ENCODE peak calls at places on chromosomes 3 and 15, in ten cellular contexts. A is heart right ventricle; L is CD8-positive, alpha-beta T cell; B is hepatocyte; C is HepG2; W is cardiac muscle cell; E is epithelial cell of esophagus; Z is astrocyte of the spinal cord; R is stomach; F is mammary epithelial cell. K is an unnamed sample.

GRCh38 chr3:55668359-55668758 is 181.3 kb upstream of the WNT5A start:
- DNase-seq in W (no peak), L (no peak), F (no peak), R (no peak), E (no peak), Z (peak), A (no peak), C (no peak), B (no peak), K (no peak)

GRCh38 chr3:61061092-61061723 is 190.0 kb downstream of the FHIT start:
- DNase-seq in C (peak), L (no peak), B (no peak), Z (no peak), R (no peak), W (no peak), E (peak), F (no peak), A (no peak), K (no peak)

GRCh38 chr15:39979606-39980005 is 45.7 kb downstream of the EIF2AK4 start:
- DNase-seq in C (no peak), E (no peak), R (no peak), F (no peak), L (no peak), W (no peak), B (no peak), Z (no peak), A (no peak), K (no peak)

GRCh38 chr15:42147431-42147735 is 9.1 kb downstream of the PLA2G4F start:
- DNase-seq in A (no peak), R (no peak), C (no peak), L (no peak), W (no peak), B (no peak), E (no peak), Z (no peak), F (no peak), K (no peak)

GRCh38 chr3:101638262-101638745 is 38.6 kb downstream of the ZBTB11 start:
- DNase-seq in A (no peak), B (peak), F (no peak), C (peak), R (no peak), E (no peak), L (no peak), W (peak), Z (peak), K (no peak)

GRCh38 chr3:4898454-4899313 is 80.6 kb upstream of the BHLHE40 start:
- DNase-seq in F (peak), B (no peak), A (no peak), R (no peak), E (no peak), L (no peak), Z (peak), C (no peak), W (no peak), K (no peak)

GRCh38 chr3:174957081-174957480 is 97.9 kb downstream of the NAALADL2 start:
- DNase-seq in A (no peak), E (peak), F (no peak), W (no peak), R (no peak), B (no peak), C (no peak), L (no peak), Z (peak), K (no peak)

GRCh38 chr3:27681249-27681748 is 40.8 kb downstream of the EOMES start:
- DNase-seq in W (peak), Z (peak), A (peak), C (peak), F (peak), L (peak), R (no peak), B (peak), E (peak), K (peak)

GRCh38 chr3:194161181-194162045 is 25.5 kb downstream of the HES1 start:
- DNase-seq in E (peak), C (peak), R (peak), A (no peak), L (no peak), B (peak), F (peak), W (no peak), Z (no peak), K (no peak)

GRCh38 chr15:35751421-35752133 is 205.6 kb upstream of the DPH6 start:
- DNase-seq in C (peak), W (peak), A (peak), F (peak), E (peak), Z (peak), L (no peak), R (peak), B (peak), K (peak)

GRCh38 chr3:159830523-159831151 is 158.0 kb upstream of the IL12A start:
- DNase-seq in B (no peak), A (no peak), W (no peak), C (no peak), L (no peak), F (peak), E (no peak), R (no peak), Z (no peak), K (no peak)

GRCh38 chr3:64888840-64889239 is 201.0 kb upstream of the ADAMTS9 start:
- DNase-seq in C (no peak), L (no peak), R (no peak), E (no peak), A (no peak), W (no peak), B (no peak), Z (no peak), F (no peak), K (no peak)

GRCh38 chr15:89672221-89673161 is 6.7 kb downstream of the PLIN1 start:
- DNase-seq in L (no peak), B (no peak), Z (peak), C (no peak), R (no peak), W (no peak), A (no peak), F (no peak), E (no peak), K (no peak)

GRCh38 chr15:85716261-85716660 is 78.5 kb downstream of the KLHL25 start:
- DNase-seq in C (no peak), Z (no peak), E (no peak), L (no peak), A (no peak), W (peak), F (no peak), R (no peak), B (no peak), K (no peak)

GRCh38 chr15:44574734-44575133 is 37.8 kb downstream of the EIF3J start:
- DNase-seq in L (no peak), E (no peak), B (no peak), R (no peak), A (no peak), F (no peak), C (no peak), W (no peak), Z (no peak), K (no peak)

GRCh38 chr3:144128117-144128892 is 156.7 kb downstream of the DIPK2A start:
- DNase-seq in A (no peak), B (no peak), C (no peak), Z (no peak), W (no peak), F (no peak), L (no peak), R (no peak), E (peak), K (no peak)

GRCh38 chr3:33364531-33365128 is 75.6 kb downstream of the UBP1 start:
- DNase-seq in E (no peak), F (no peak), C (no peak), W (no peak), R (no peak), A (no peak), B (no peak), Z (peak), L (no peak), K (peak)

GRCh38 chr3:71397046-71397445 is 186.5 kb downstream of the FOXP1 start:
- DNase-seq in R (no peak), W (peak), E (peak), B (peak), Z (peak), A (peak), F (no peak), L (no peak), C (peak), K (no peak)

GRCh38 chr3:159783780-159784747 is 204.6 kb upstream of the IL12A start:
- DNase-seq in C (no peak), A (no peak), L (no peak), Z (no peak), R (no peak), W (no peak), F (peak), E (peak), B (no peak), K (no peak)

GRCh38 chr3:36907911-36908646 is 36.8 kb downstream of the TRANK1 start:
- DNase-seq in E (peak), A (peak), C (peak), Z (peak), R (peak), F (peak), L (peak), B (no peak), W (no peak), K (no peak)

GRCh38 chr15:28132524-28133275 is 33.6 kb upstream of the OCA2 start:
- DNase-seq in B (no peak), E (no peak), C (no peak), Z (no peak), L (no peak), R (no peak), A (no peak), W (no peak), F (no peak), K (no peak)

GRCh38 chr3:165206454-165207266 is 10.5 kb upstream of the SLITRK3 start:
- DNase-seq in A (peak), L (no peak), R (peak), E (peak), F (peak), B (peak), Z (peak), C (peak), W (peak), K (peak)

GRCh38 chr15:76177491-76178040 is 117.8 kb downstream of the TMEM266 start:
- DNase-seq in C (peak), L (no peak), A (peak), E (peak), R (no peak), F (peak), B (no peak), Z (no peak), W (no peak), K (peak)

GRCh38 chr15:28930476-28931291 is 44.9 kb downstream of the APBA2 start:
- DNase-seq in R (no peak), L (no peak), Z (no peak), F (no peak), E (no peak), A (no peak), B (no peak), W (no peak), C (no peak), K (no peak)

GRCh38 chr3:184336484-184337230 is 743 bp upstream of the FAM131A start:
- DNase-seq in C (peak), L (no peak), E (peak), F (peak), Z (peak), A (peak), R (peak), W (peak), B (peak), K (no peak)

GRCh38 chr3:176839447-176839846 is 357.8 kb downstream of the TBL1XR1 start:
- DNase-seq in C (no peak), Z (no peak), L (no peak), F (no peak), E (no peak), A (no peak), R (no peak), B (no peak), W (no peak), K (no peak)

GRCh38 chr3:40920041-40920440 is 279.3 kb upstream of the CTNNB1 start:
- DNase-seq in A (no peak), L (no peak), Z (peak), R (no peak), W (no peak), B (no peak), C (no peak), E (peak), F (peak), K (no peak)

GRCh38 chr15:72047020-72047419 is 70.9 kb downstream of the MYO9A start:
- DNase-seq in B (no peak), E (peak), L (no peak), R (no peak), A (no peak), W (no peak), F (peak), C (no peak), Z (peak), K (no peak)

DNA sequence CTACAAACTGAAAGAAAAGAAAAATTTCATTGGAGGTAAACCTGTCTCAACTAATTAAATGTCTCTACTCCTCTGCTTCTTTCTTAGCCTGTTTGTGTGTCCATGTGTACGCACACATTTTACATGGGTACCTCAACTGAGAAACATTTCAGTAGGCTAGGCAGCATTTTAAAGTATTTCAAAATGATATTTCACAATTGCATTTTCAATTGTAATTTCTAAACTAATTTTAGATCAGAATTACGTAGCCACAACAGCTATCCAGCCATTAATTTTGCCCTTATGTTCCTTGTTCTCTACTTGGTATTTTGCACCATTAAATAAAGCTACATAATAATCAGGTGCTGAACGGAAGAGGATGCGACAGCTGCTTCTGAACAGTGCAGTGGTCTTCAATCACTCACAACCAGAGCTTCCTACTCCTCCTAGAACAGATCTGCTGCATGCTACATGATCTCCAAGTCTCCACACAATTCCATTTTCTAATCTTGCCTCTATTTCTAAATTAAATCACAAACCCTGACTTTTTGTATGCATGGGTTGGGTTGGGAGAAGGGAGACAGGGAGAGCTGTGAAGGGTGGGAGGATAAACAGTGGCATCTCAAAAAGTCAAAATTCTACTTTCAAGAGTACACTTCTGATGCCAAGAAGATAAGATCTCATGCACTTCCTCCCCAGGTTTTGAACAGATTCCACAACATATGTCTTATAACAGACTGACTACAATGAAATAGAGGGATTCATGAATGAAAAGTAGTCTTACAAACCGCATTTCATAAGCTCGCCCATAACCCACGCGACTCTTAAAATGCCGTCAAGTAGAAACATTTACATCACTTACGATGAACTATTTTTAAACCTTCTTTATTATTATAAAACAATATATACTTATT is 57.4 kb downstream of the CHSY1 start:
- DNase-seq in W (no peak), R (no peak), A (no peak), L (no peak), C (no peak), F (no peak), B (no peak), E (no peak), Z (no peak), K (no peak)
- H3K4me3 ChIP-seq in W (no peak), R (no peak), A (no peak), L (no peak), C (no peak), F (no peak), B (no peak), E (no peak), Z (no peak), K (no peak)

DNA sequence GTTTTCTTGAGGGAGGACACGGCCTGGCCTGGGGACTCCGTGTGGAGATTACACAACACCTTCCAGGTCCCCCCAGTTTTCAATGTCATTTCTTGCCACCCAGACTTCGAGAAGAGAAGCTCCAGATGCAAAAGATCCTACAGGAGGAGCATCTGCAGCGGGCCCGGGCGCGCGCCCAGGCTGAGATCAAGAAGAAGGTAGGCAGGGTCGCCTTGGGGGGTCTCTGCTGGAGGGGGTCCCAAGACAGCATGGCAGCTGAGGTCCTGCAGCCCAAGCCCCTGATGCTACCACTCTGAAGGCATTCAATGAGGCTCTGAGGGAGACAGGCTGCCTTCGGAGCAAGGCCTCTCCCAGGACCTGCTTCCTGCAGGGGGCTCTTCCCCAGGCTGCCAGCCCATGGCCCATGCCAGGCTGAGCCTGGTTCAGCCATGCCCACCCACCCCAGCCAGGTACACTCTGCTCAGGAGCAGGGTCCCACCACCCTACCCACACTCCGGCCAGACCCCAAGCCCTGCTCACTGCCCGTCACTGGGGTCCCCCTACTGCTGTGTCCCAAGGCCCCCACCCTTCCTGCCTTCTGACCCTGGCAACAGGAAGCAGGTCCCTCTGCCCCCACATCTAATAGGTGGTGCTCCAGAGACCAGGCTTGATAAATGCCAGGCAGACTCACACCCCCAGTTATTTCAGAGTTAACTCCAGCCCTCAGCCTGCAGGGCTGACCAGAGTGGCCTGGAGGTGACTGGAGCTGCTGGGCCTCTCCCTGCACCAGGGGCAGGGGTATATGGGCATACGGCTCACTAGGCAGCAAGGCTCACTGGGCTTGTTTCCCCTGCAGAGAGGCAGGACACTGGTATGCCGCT is 40.0 kb downstream of the ZXDC start:
- DNase-seq in C (no peak), F (no peak), L (no peak), E (no peak), Z (no peak), B (no peak), A (no peak), R (peak), W (no peak), K (no peak)
- TF ChIP-seq CTCF in C (no peak), F (no peak), L (no peak), E (no peak), Z (no peak), B (no peak), A (no peak), R (no peak), W (no peak), K (no peak)

DNA sequence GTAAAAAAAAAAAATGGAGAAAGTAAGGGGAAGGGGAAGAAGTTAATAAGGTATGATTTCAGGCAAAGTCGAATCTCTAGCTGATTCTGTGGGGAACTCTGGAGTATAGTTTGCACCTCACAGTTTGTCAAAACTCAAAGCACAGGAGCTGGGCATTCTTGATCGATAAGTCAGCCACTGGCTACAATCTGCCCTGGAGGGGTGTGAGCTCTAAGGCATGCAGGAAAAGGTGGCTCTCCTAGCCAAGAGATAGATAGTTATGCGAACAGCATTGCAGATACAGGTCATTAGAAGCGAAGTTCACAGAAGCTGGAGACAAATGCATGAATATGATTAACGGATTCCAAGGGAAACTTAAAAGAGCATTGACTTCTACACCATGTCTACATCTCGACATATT is 952.6 kb downstream of the AGBL1 start:
- DNase-seq in A (no peak), L (no peak), B (no peak), C (no peak), Z (no peak), F (peak), E (peak), R (no peak), W (no peak), K (no peak)
- H3K4me3 ChIP-seq in A (no peak), L (no peak), B (no peak), C (no peak), Z (no peak), F (peak), E (no peak), R (no peak), W (no peak), K (no peak)

DNA sequence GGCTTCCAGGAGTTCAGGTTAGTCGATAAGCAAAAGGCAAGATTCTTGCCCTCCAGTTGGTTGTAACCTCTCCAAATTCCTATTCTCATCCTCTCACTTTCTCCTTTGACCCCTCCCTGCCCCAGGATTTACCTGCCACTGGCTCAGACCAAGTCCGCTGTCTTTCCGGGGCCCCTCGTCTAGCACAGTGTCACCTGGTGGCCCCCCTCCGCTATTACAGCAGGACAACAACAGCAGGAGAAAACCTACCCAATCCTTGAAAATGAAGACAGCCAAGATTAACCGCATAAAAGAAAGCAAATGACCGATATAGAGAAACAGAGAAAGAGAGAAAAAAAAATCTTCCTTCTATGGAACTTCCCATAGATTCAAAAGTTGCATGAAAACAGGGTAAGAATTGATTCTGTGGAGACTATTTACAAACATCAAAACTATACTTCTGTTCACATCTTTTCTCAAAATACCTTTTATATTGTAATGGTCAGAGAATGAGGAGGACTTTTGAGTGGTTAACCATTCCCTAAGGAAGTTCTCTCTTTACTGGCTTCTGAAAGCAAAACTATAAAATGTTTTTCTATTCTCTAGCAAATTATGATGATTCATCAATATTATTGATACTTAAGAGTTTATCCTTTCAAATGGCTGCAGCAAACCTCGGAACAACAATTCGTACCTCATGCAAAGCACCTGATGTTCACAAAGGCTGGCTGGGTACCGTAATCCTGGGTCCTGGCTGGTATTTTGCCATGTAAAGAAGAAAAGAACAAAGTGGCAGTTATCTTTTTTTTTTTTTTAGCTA is 10.0 kb upstream of the ST8SIA2 start:
- DNase-seq in E (no peak), A (no peak), C (peak), R (no peak), L (no peak), B (peak), W (peak), F (no peak), Z (no peak), K (no peak)
- TF ChIP-seq CTCF in E (peak), A (peak), C (peak), R (peak), L (peak), B (peak), W (peak), F (peak), Z (peak), K (peak)

DNA sequence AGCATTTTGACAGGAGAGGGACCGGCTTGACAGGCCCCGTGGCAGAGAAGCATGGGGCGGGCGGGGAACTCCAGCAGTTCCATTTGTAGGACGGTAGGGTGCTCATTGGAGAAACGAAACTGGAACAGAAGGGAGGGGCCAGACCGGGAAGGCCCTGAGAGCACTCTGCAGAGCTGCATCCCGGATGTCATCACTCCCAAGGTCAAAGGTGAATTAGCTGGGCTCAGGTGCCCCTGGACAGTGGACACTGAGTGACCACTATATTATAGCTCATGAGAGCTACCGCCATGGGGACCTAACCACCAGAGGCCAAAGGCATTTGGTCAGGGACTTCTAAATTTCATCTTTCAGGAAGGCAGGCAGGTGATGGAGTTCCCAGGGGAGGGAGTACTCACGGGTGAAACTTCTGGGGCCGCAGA is 7.3 kb downstream of the CSRNP1 start:
- DNase-seq in B (peak), L (no peak), F (no peak), Z (no peak), C (no peak), R (no peak), W (no peak), A (peak), E (no peak), K (no peak)
- H3K4me3 ChIP-seq in B (no peak), L (no peak), F (no peak), Z (no peak), C (no peak), R (no peak), W (no peak), A (no peak), E (no peak), K (no peak)

K was measured in AG09309.